ENCODE peak calls at places on chromosome 15, in ten cellular contexts. N, L, U, Z, B, M, P, Y, V and J are unnamed samples.

GRCh38 chr15:80932989-80933388 is 56.6 kb downstream of the MESD start:
- DNase-seq in Y (peak; percentile 69), M (peak; percentile 55), B (peak; percentile 11), P (no peak), N (no peak), V (peak; percentile 93), Z (no peak), U (no peak), L (peak; percentile 24), J (no peak)

GRCh38 chr15:52217186-52217585 is 26.0 kb upstream of the GNB5 start:
- DNase-seq in B (peak; percentile 19), Y (no peak), V (no peak), L (no peak), Z (peak; percentile 85), U (peak; percentile 50), P (no peak), N (peak; percentile 22), M (no peak), J (no peak)

GRCh38 chr15:87736401-87736800 is 520.1 kb downstream of the NTRK3 start:
- DNase-seq in U (no peak), Z (no peak), N (no peak), V (no peak), Y (peak; percentile 39), L (peak; percentile 21), P (no peak), B (no peak), M (peak; percentile 51), J (peak; percentile 28)

GRCh38 chr15:27486676-27487290 is 515.8 kb downstream of the GABRG3 start:
- DNase-seq in Z (no peak), M (peak; percentile 30), Y (no peak), B (no peak), V (no peak), L (no peak), U (no peak), P (no peak), N (no peak), J (no peak)

GRCh38 chr15:83398591-83398990 is 48.5 kb upstream of the SH3GL3 start:
- DNase-seq in B (no peak), V (no peak), Z (no peak), P (no peak), U (no peak), M (peak; percentile 28), L (peak; percentile 37), Y (peak; percentile 41), N (no peak), J (peak; percentile 26)

GRCh38 chr15:57079907-57080750 is 161.7 kb downstream of the TCF12 start:
- DNase-seq in P (no peak), N (peak; percentile 19), L (no peak), Y (no peak), U (no peak), Z (no peak), M (no peak), B (no peak), V (no peak), J (no peak)

GRCh38 chr15:59570364-59570763 is 41.2 kb upstream of the GCNT3 start:
- DNase-seq in P (peak; percentile 51), Z (no peak), Y (no peak), N (no peak), M (no peak), U (no peak), V (no peak), B (peak; percentile 67), L (peak; percentile 35), J (no peak)

GRCh38 chr15:83449250-83449671 is 2.1 kb downstream of the SH3GL3 start:
- DNase-seq in N (no peak), M (no peak), Z (no peak), V (no peak), B (no peak), U (no peak), Y (no peak), L (no peak), P (no peak), J (no peak)

GRCh38 chr15:43828061-43828657 is 1.4 kb downstream of the WDR76 start:
- DNase-seq in L (peak; percentile 23), Y (peak; percentile 25), Z (no peak), M (no peak), U (no peak), N (peak; percentile 31), P (no peak), V (no peak), B (no peak), J (no peak)

GRCh38 chr15:57897870-57898269 is 167.6 kb downstream of the ALDH1A2 start:
- DNase-seq in Y (no peak), B (no peak), V (no peak), M (no peak), U (no peak), Z (no peak), N (no peak), L (peak; percentile 10), P (no peak), J (no peak)

GRCh38 chr15:68483165-68483564 is 51.2 kb upstream of the ITGA11 start:
- DNase-seq in U (no peak), Y (no peak), B (no peak), N (no peak), V (no peak), L (no peak), P (no peak), M (no peak), Z (no peak), J (no peak)

GRCh38 chr15:68768321-68768720 is 52.4 kb downstream of the ANP32A start:
- DNase-seq in Z (no peak), Y (no peak), P (no peak), V (no peak), U (no peak), M (no peak), L (no peak), N (no peak), B (no peak), J (no peak)

GRCh38 chr15:60212536-60212935 is 185.2 kb downstream of the ANXA2 start:
- DNase-seq in B (no peak), M (peak; percentile 44), Y (no peak), L (peak; percentile 15), N (no peak), U (no peak), Z (peak; percentile 65), V (no peak), P (no peak), J (no peak)

DNA sequence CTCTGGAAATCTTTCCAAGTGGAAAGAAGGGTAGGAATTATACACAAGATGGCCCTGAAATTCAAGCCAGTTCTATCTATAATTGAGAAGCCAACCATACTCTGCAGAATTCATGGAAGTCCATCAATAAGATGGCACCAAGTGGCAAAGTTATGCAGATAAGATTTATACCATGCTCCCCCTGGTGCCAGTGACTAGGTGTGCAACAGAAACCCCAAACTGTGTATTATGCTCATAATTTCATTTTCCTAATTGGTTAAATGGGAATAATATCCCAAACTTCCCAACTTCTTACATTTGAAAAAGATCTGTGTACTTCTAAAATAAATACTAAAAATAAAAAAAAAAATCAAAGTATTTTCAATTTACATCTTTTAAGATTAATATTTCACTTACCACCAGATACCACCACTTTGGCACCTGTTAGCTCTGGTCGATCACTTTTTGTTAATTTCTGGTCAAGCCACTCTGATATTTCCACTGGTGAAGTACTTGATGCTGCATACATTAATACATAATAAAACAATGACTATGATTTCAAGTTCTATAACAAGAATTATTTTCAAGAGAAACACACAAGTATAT is 25.9 kb downstream of the ETFA start:
- DNase-seq in N (peak; percentile 9), Z (no peak), P (no peak), Y (peak; percentile 11), L (peak; percentile 24), M (no peak), V (no peak), B (no peak), U (no peak), J (no peak)
- TF ChIP-seq CTCF in N (peak; percentile 10), Z (peak; percentile 68), P (peak; percentile 38), Y (peak; percentile 51), L (peak; percentile 56), M (peak; percentile 55), V (no peak), B (no peak), U (peak; percentile 36), J (peak; percentile 59)

GRCh38 chr15:39442898-39443297 is 138.0 kb upstream of the THBS1 start:
- DNase-seq in U (no peak), Z (no peak), N (no peak), B (no peak), M (no peak), V (no peak), L (no peak), P (no peak), Y (no peak), J (no peak)

GRCh38 chr15:39435244-39435643 is 145.6 kb upstream of the THBS1 start:
- DNase-seq in M (no peak), B (no peak), P (no peak), L (no peak), V (no peak), U (no peak), Z (no peak), Y (no peak), N (no peak), J (no peak)

GRCh38 chr15:39438260-39438659 is 142.6 kb upstream of the THBS1 start:
- DNase-seq in B (no peak), U (no peak), Y (no peak), P (no peak), Z (no peak), M (no peak), N (no peak), L (no peak), V (peak; percentile 67), J (no peak)

GRCh38 chr15:39434751-39435238 is 146.1 kb upstream of the THBS1 start:
- DNase-seq in P (no peak), Y (no peak), N (no peak), Z (no peak), V (no peak), B (no peak), M (peak; percentile 39), L (no peak), U (no peak), J (no peak)

GRCh38 chr15:39438795-39439577 is 141.9 kb upstream of the THBS1 start:
- DNase-seq in V (no peak), U (no peak), B (no peak), L (no peak), M (no peak), P (peak; percentile 32), Y (no peak), Z (no peak), N (no peak), J (no peak)
- TF ChIP-seq CTCF in V (no peak), U (peak; percentile 32), B (no peak), L (no peak), M (no peak), P (peak; percentile 19), Y (no peak), Z (peak; percentile 68), N (no peak), J (no peak)

GRCh38 chr15:63146684-63147083 is 10.6 kb downstream of the RPS27L start:
- DNase-seq in U (no peak), B (no peak), Z (no peak), L (peak; percentile 34), M (peak; percentile 15), P (no peak), Y (no peak), N (no peak), V (no peak), J (no peak)
- TF ChIP-seq CTCF in U (no peak), B (no peak), Z (no peak), L (no peak), M (peak; percentile 21), P (peak; percentile 23), Y (peak; percentile 19), N (no peak), V (no peak), J (peak; percentile 7)

DNA sequence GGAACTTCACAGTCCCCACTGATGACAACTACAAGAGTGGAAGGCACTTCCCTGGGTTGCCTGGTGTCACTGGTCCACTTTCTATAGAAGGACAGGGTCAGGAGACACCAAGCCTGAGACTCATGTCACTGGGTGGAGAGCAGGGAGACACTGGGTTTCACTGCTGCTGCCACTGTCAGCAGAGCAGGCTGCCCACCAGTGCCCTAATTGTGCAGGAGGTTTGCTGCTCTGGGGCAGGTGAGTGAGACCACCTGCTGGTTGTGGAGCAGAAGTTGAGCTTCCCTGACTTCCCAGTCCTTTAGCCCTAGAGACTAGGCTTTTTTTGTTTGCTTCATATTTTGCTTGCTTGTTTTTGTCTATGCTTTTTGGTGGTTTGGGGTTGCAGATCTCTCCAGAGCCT is 528.4 kb upstream of the RGMA start:
- DNase-seq in Z (peak; percentile 49), P (no peak), M (no peak), B (no peak), L (no peak), N (no peak), U (no peak), V (no peak), Y (no peak), J (no peak)
- TF ChIP-seq CTCF in Z (peak; percentile 46), P (peak; percentile 17), M (no peak), B (no peak), L (no peak), N (no peak), U (peak; percentile 55), V (no peak), Y (no peak), J (no peak)